ENCODE peak calls at places on chromosome 7, in four cellular contexts. I is amniotic epithelial cell; R is GM20000; Y is activated CD4-positive, alpha-beta T cell treated with anti-CD3 and anti-CD28 coated beads, Interleukin-2, amount 50 U/mL, for 4 hours. A is an unnamed sample.

GRCh38 chr7:42414028-42414427 is 177.0 kb upstream of the GLI3 start:
- DNase-seq in R (no peak), Y (no peak), I (no peak), A (peak; percentile 14)

GRCh38 chr7:73715648-73716317 is 3.7 kb downstream of the STX1A start:
- DNase-seq in Y (no peak), R (no peak), I (peak; percentile 92), A (peak; percentile 99)

GRCh38 chr7:1300206-1300605 is 67.5 kb downstream of the UNCX start:
- DNase-seq in R (no peak), Y (no peak), I (no peak), A (no peak)

GRCh38 chr7:2198206-2198605 is 34.5 kb downstream of the MAD1L1 start:
- DNase-seq in R (no peak), Y (no peak), I (no peak), A (no peak)

GRCh38 chr7:102434039-102434481 is 685 bp downstream of the ORAI2 start:
- DNase-seq in R (no peak), I (no peak), Y (no peak), A (peak; percentile 34)

GRCh38 chr7:93575555-93576397 is 1.3 kb upstream of the CALCR start:
- DNase-seq in Y (no peak), R (no peak), I (no peak), A (no peak)

GRCh38 chr7:112407261-112407660 is 43.0 kb upstream of the IFRD1 start:
- DNase-seq in I (peak; percentile 37), R (no peak), Y (no peak), A (no peak)

GRCh38 chr7:51315393-51316261 is 982 bp downstream of the COBL start:
- DNase-seq in I (no peak), R (peak; percentile 38), Y (no peak), A (no peak)

GRCh38 chr7:139457153-139457946 is 26.1 kb downstream of the KLRG2 start:
- DNase-seq in Y (no peak), R (no peak), I (peak; percentile 43), A (peak; percentile 70)

GRCh38 chr7:102215281-102215680 is 71.4 kb upstream of the SH2B2 start:
- DNase-seq in R (no peak), Y (no peak), I (no peak), A (no peak)

GRCh38 chr7:24778543-24779282 is 21.4 kb upstream of the GSDME start:
- DNase-seq in Y (no peak), R (peak; percentile 36), I (peak; percentile 86), A (peak; percentile 74)

GRCh38 chr7:142455392-142455791 is 197.5 kb upstream of the PRSS58 start:
- DNase-seq in I (peak; percentile 39), R (no peak), Y (no peak), A (no peak)

GRCh38 chr7:40733111-40733510 is 598.3 kb downstream of the SUGCT start:
- DNase-seq in I (peak; percentile 57), R (no peak), Y (no peak), A (peak; percentile 85)